ENCODE peak calls at places on chromosomes 11 and 22, in five cellular contexts. N is fibroblast of mammary gland, X is AG10803, Y is spleen, H is HTR-8/SVneo. O is an unnamed sample.

GRCh38 chr22:36155702-36156101 is 4.9 kb downstream of the APOL3 start:
- DNase-seq in N (peak; percentile 24), Y (no peak), H (no peak), X (peak; percentile 68), O (no peak)

GRCh38 chr22:30565341-30565740 is 9.1 kb downstream of the GAL3ST1 start:
- DNase-seq in Y (no peak), H (no peak), X (peak; percentile 35), N (peak; percentile 23), O (peak; percentile 16)

GRCh38 chr11:113389288-113389687 is 1.7 kb downstream of the ANKK1 start:
- DNase-seq in N (no peak), X (no peak), H (no peak), Y (no peak), O (no peak)

GRCh38 chr22:37472418-37473006 is 13.7 kb downstream of the MFNG start:
- DNase-seq in X (peak; percentile 12), N (peak; percentile 38), H (peak; percentile 41), Y (no peak), O (peak; percentile 28)

GRCh38 chr11:72578991-72579815 is 95.0 kb downstream of the PDE2A start:
- DNase-seq in N (no peak), Y (peak; percentile 66), H (no peak), X (no peak), O (no peak)

GRCh38 chr11:115420524-115420923 is 83.7 kb downstream of the CADM1 start:
- DNase-seq in N (no peak), X (no peak), H (no peak), Y (no peak), O (no peak)

GRCh38 chr11:120579601-120580000 is 68.1 kb downstream of the GRIK4 start:
- DNase-seq in N (no peak), Y (no peak), X (no peak), H (no peak), O (no peak)

GRCh38 chr11:69105431-69106123 is 50.2 kb upstream of the SMIM38 start:
- DNase-seq in X (no peak), H (no peak), Y (no peak), N (no peak), O (no peak)

O was measured in IMR-90.